ENCODE peak calls at places on chromosomes 11 and 22, in nine cellular contexts. A, L, I, Q, Z, V, K, Y and X are unnamed samples.

GRCh38 chr11:65251476-65251875 is 10.3 kb upstream of the POLA2 start:
- DNase-seq in Q (no peak), Y (no peak), K (no peak), I (no peak), L (no peak), A (no peak), V (no peak), Z (no peak), X (no peak)

GRCh38 chr11:59197990-59198389 is 14.7 kb downstream of the MPEG1 start:
- DNase-seq in V (no peak), Q (peak; percentile 39), I (peak; percentile 19), L (peak; percentile 66), Z (no peak), Y (no peak), A (no peak), K (no peak), X (no peak)

GRCh38 chr22:38513063-38513462 is 7.0 kb upstream of the DDX17 start:
- DNase-seq in L (no peak), I (no peak), V (no peak), Q (no peak), K (no peak), A (no peak), Z (peak; percentile 77), Y (no peak), X (no peak)

GRCh38 chr22:25492950-25493790 is 71.3 kb upstream of the GRK3 start:
- DNase-seq in Z (no peak), I (no peak), L (no peak), A (no peak), Q (no peak), K (no peak), V (no peak), Y (no peak), X (no peak)

GRCh38 chr22:37664249-37665101 is 6.0 kb downstream of the PDXP start:
- DNase-seq in Y (no peak), A (no peak), V (no peak), K (no peak), I (no peak), L (no peak), Z (no peak), Q (no peak), X (no peak)

GRCh38 chr22:49934891-49935557 is 16.6 kb downstream of the CRELD2 start:
- DNase-seq in Y (no peak), L (peak; percentile 89), I (peak; percentile 40), Z (peak; percentile 79), A (peak; percentile 79), V (no peak), K (no peak), Q (no peak), X (no peak)

GRCh38 chr22:38177044-38177443 is 4.6 kb downstream of the PLA2G6 start:
- DNase-seq in Z (peak; percentile 28), A (no peak), I (no peak), Q (no peak), Y (no peak), L (no peak), K (no peak), V (no peak), X (no peak)

GRCh38 chr11:27296406-27296994 is 66.5 kb downstream of the CCDC34 start:
- DNase-seq in Z (peak; percentile 51), A (no peak), Q (peak; percentile 69), V (no peak), K (peak; percentile 63), Y (peak; percentile 36), I (peak; percentile 75), L (no peak), X (peak; percentile 22)

GRCh38 chr22:44755000-44755399 is 2.6 kb downstream of the ARHGAP8 start:
- DNase-seq in L (no peak), V (no peak), Q (no peak), Z (no peak), I (no peak), Y (no peak), K (no peak), A (no peak), X (no peak)

GRCh38 chr22:49551446-49551845 is 276.2 kb downstream of the BRD1 start:
- DNase-seq in Y (no peak), K (no peak), Z (no peak), I (no peak), V (no peak), A (no peak), Q (no peak), L (no peak), X (no peak)

GRCh38 chr22:37416806-37417205 is 10.5 kb downstream of the ELFN2 start:
- DNase-seq in I (no peak), Y (no peak), A (no peak), V (no peak), Q (no peak), L (no peak), Z (no peak), K (no peak), X (no peak)

GRCh38 chr22:48135641-48136040 is 1373.2 kb downstream of the TBC1D22A start:
- DNase-seq in V (no peak), A (no peak), L (no peak), Q (no peak), Z (no peak), Y (no peak), I (no peak), K (no peak), X (no peak)

GRCh38 chr11:96271777-96272176 is 71.2 kb downstream of the MAML2 start:
- DNase-seq in A (no peak), L (no peak), Y (no peak), Z (no peak), K (no peak), I (no peak), V (no peak), Q (no peak), X (no peak)

GRCh38 chr11:117356126-117356761 is 28.6 kb downstream of the CEP164 start:
- DNase-seq in Q (no peak), Y (no peak), L (no peak), K (no peak), A (no peak), V (no peak), Z (no peak), I (no peak), X (no peak)

DNA sequence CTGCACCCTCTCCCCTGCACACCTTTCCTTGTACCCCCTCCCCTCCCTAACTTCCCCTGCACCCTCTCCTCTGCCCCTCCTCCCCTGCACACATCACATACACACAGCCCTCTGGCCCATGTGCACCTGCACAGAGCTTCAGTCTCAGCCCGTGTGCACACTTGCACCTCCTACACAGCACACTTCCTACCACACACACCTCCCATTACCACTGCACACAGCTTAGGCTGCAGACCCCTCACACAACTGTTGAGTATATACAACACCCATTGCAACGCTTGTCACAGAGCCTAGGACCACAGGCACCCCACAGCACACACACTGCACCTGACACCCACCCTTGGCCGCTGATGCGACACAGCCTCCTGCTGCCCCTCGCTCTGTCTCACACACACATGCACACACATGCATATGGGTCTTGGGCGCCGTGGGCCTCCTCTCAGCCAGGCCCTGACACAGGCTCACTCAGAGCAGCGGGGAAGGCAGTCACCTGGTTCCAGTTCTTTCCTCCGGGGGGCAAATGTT is 404 bp downstream of the SIGIRR start:
- DNase-seq in Y (no peak), V (no peak), A (no peak), Z (no peak), Q (no peak), K (no peak), L (no peak), I (no peak), X (no peak)
- H3K4me3 ChIP-seq in Y (no peak overlapping the region), V (peak overlapping the region; percentile 44), A (no peak overlapping the region), Z (no peak overlapping the region), Q (no peak overlapping the region), K (peak overlapping the region; percentile 2), L (no peak overlapping the region), I (no peak overlapping the region), X (peak overlapping the region; percentile 7)

GRCh38 chr22:28951969-28952521 is 68.7 kb downstream of the ZNRF3 start:
- DNase-seq in Y (no peak), I (peak; percentile 80), L (peak; percentile 24), A (no peak), K (peak; percentile 70), Z (no peak), Q (no peak), V (no peak), X (no peak)
- TF ChIP-seq CTCF in Y (no peak), I (peak; percentile 45), L (peak; percentile 5), A (no peak), K (no peak), Z (no peak), Q (no peak), V (no peak), X (no peak)

GRCh38 chr11:62573592-62574362 is at the start of gene EEF1G:
- DNase-seq in V (no peak), Z (peak; percentile 100), Q (peak; percentile 99), K (peak; percentile 100), A (peak; percentile 99), L (peak; percentile 99), Y (peak; percentile 99), I (peak; percentile 100), X (peak; percentile 99)

GRCh38 chr11:62575156-62575555 is 1.5 kb upstream of the EEF1G start:
- DNase-seq in Q (no peak), Y (no peak), L (no peak), A (no peak), K (no peak), V (no peak), Z (no peak), I (no peak), X (no peak)

GRCh38 chr11:62574363-62575057 is 819 bp upstream of the EEF1G start:
- DNase-seq in K (no peak), L (peak; percentile 51), Q (no peak), Y (no peak), V (no peak), A (no peak), I (no peak), Z (peak; percentile 23), X (no peak)

GRCh38 chr11:62573006-62573591 is 592 bp downstream of the EEF1G start:
- DNase-seq in Z (no peak), Q (no peak), L (no peak), V (no peak), K (no peak), A (no peak), I (peak; percentile 18), Y (no peak), X (no peak)

GRCh38 chr11:62572431-62572830 is 1.3 kb downstream of the EEF1G start:
- DNase-seq in Q (no peak), Y (no peak), Z (no peak), I (no peak), L (no peak), A (no peak), V (no peak), K (no peak), X (no peak)
- H3K4me3 ChIP-seq in Q (peak overlapping the region; percentile 96), Y (peak overlapping the region; percentile 97), Z (peak overlapping the region; percentile 98), I (peak overlapping the region; percentile 99), L (peak overlapping the region; percentile 85), A (no peak overlapping the region), V (peak overlapping the region; percentile 84), K (peak overlapping the region; percentile 95), X (peak overlapping the region; percentile 94)

DNA sequence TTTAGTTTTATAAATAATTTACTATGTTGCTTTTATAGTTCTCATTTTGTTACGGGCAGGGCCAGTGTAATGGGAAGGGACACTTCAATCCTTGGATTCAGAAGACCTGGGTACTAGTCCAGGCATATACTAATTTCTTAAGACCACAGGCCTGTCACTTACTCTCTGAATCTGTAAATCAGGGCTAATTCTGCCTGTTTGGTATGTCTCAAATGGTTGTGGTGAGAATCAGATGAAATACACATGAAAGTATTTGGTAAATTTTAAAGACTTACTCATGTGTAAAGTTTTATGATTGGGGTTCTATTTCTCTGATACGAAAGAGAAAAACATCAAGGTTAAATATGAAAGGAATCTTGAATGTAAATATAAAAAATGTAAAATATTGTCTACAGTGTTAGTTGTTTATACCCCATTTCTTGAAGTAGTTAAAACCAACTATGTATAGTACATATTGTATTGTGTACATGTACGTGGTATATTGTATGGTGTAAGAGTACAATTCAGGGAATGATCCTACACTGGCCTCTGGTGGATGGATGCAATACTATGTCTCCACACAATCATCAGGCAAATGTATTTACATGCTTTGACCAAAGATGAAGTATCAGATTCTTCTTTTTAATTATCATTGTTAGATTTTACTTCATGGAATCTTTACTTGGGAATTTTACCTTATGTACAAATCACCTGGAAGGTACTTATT is 24.5 kb upstream of the RAG2 start:
- DNase-seq in A (no peak), I (peak; percentile 29), V (no peak), K (peak; percentile 52), Q (peak; percentile 49), L (no peak), Z (peak; percentile 55), Y (peak; percentile 4), X (no peak)
- TF ChIP-seq CTCF in A (no peak), I (peak; percentile 51), V (no peak), K (peak; percentile 51), Q (peak; percentile 25), L (no peak), Z (peak; percentile 76), Y (peak; percentile 44), X (peak; percentile 41)